ENCODE peak calls at places on chromosomes 1 and 21, in eight cellular contexts. One of them, this sample, is unnamed.

GRCh38 chr1:17531682-17532487 is 7.6 kb upstream of the ARHGEF10L start:
- DNase-seq in chondrocyte: no peak
- DNase-seq in osteoblast: peak; percentile 66
- DNase-seq in BJ: no peak
- DNase-seq in osteocyte: no peak
- DNase-seq in B cell: no peak
- DNase-seq in activated B cell treated with CpG ODN at 0.5 μM for 24 hours: no peak
- DNase-seq in body of pancreas: peak; percentile 66
- DNase-seq in this sample: no peak

GRCh38 chr21:26776320-26777021 is 68.7 kb downstream of the ADAMTS1 start:
- DNase-seq in chondrocyte: no peak
- DNase-seq in osteoblast: no peak
- DNase-seq in BJ: peak; percentile 46
- DNase-seq in osteocyte: no peak
- DNase-seq in B cell: no peak
- DNase-seq in activated B cell treated with CpG ODN at 0.5 μM for 24 hours: no peak
- DNase-seq in body of pancreas: no peak
- DNase-seq in this sample: no peak

GRCh38 chr21:25054689-25055088 is 552.6 kb downstream of the MRPL39 start:
- DNase-seq in chondrocyte: no peak
- DNase-seq in osteoblast: no peak
- DNase-seq in BJ: no peak
- DNase-seq in osteocyte: no peak
- DNase-seq in B cell: no peak
- DNase-seq in activated B cell treated with CpG ODN at 0.5 μM for 24 hours: no peak
- DNase-seq in body of pancreas: no peak
- DNase-seq in this sample: no peak

GRCh38 chr1:233656700-233657099 is 42.8 kb downstream of the KCNK1 start:
- DNase-seq in chondrocyte: no peak
- DNase-seq in osteoblast: no peak
- DNase-seq in BJ: no peak
- DNase-seq in osteocyte: no peak
- DNase-seq in B cell: no peak
- DNase-seq in activated B cell treated with CpG ODN at 0.5 μM for 24 hours: no peak
- DNase-seq in body of pancreas: no peak
- DNase-seq in this sample: no peak

GRCh38 chr1:3391711-3392110 is 62.8 kb upstream of the ARHGEF16 start:
- DNase-seq in chondrocyte: no peak
- DNase-seq in osteoblast: no peak
- DNase-seq in BJ: no peak
- DNase-seq in osteocyte: no peak
- DNase-seq in B cell: no peak
- DNase-seq in activated B cell treated with CpG ODN at 0.5 μM for 24 hours: no peak
- DNase-seq in body of pancreas: no peak
- DNase-seq in this sample: no peak

GRCh38 chr1:217205578-217205977 is 425.3 kb downstream of the GPATCH2 start:
- DNase-seq in chondrocyte: no peak
- DNase-seq in osteoblast: no peak
- DNase-seq in BJ: no peak
- DNase-seq in osteocyte: no peak
- DNase-seq in B cell: no peak
- DNase-seq in activated B cell treated with CpG ODN at 0.5 μM for 24 hours: no peak
- DNase-seq in body of pancreas: no peak
- DNase-seq in this sample: no peak

GRCh38 chr1:89104147-89104546 is 21.8 kb downstream of the GBP2 start:
- DNase-seq in chondrocyte: no peak
- DNase-seq in osteoblast: no peak
- DNase-seq in BJ: no peak
- DNase-seq in osteocyte: no peak
- DNase-seq in B cell: no peak
- DNase-seq in activated B cell treated with CpG ODN at 0.5 μM for 24 hours: no peak
- DNase-seq in body of pancreas: no peak
- DNase-seq in this sample: no peak

GRCh38 chr21:46111857-46112730 is 14.2 kb downstream of the COL6A2 start:
- DNase-seq in chondrocyte: peak; percentile 94
- DNase-seq in osteoblast: peak; percentile 80
- DNase-seq in BJ: no peak
- DNase-seq in osteocyte: peak; percentile 84
- DNase-seq in B cell: no peak
- DNase-seq in activated B cell treated with CpG ODN at 0.5 μM for 24 hours: peak; percentile 7
- DNase-seq in body of pancreas: peak; percentile 9
- DNase-seq in this sample: no peak

GRCh38 chr1:67390041-67390887 is 39.9 kb downstream of the SERBP1 start:
- DNase-seq in chondrocyte: no peak
- DNase-seq in osteoblast: peak; percentile 76
- DNase-seq in BJ: no peak
- DNase-seq in osteocyte: no peak
- DNase-seq in B cell: no peak
- DNase-seq in activated B cell treated with CpG ODN at 0.5 μM for 24 hours: no peak
- DNase-seq in body of pancreas: no peak
- DNase-seq in this sample: peak; percentile 42

GRCh38 chr1:228141871-228142615 is 2.0 kb downstream of the GUK1 start:
- DNase-seq in chondrocyte: peak; percentile 88
- DNase-seq in osteoblast: no peak
- DNase-seq in BJ: no peak
- DNase-seq in osteocyte: no peak
- DNase-seq in B cell: peak; percentile 11
- DNase-seq in activated B cell treated with CpG ODN at 0.5 μM for 24 hours: no peak
- DNase-seq in body of pancreas: no peak
- DNase-seq in this sample: no peak

GRCh38 chr21:38740131-38740530 is 65.6 kb upstream of the ETS2 start:
- DNase-seq in chondrocyte: no peak
- DNase-seq in osteoblast: no peak
- DNase-seq in BJ: no peak
- DNase-seq in osteocyte: no peak
- DNase-seq in B cell: no peak
- DNase-seq in activated B cell treated with CpG ODN at 0.5 μM for 24 hours: no peak
- DNase-seq in body of pancreas: no peak
- DNase-seq in this sample: no peak

GRCh38 chr1:16072616-16073484 is 601 bp downstream of the FAM131C start:
- DNase-seq in chondrocyte: no peak
- DNase-seq in osteoblast: peak; percentile 81
- DNase-seq in BJ: no peak
- DNase-seq in osteocyte: no peak
- DNase-seq in B cell: no peak
- DNase-seq in activated B cell treated with CpG ODN at 0.5 μM for 24 hours: no peak
- DNase-seq in body of pancreas: no peak
- DNase-seq in this sample: no peak

GRCh38 chr1:205387845-205388244 is 31.1 kb upstream of the KLHDC8A start:
- DNase-seq in chondrocyte: no peak
- DNase-seq in osteoblast: no peak
- DNase-seq in BJ: no peak
- DNase-seq in osteocyte: no peak
- DNase-seq in B cell: no peak
- DNase-seq in activated B cell treated with CpG ODN at 0.5 μM for 24 hours: no peak
- DNase-seq in body of pancreas: no peak
- DNase-seq in this sample: no peak

GRCh38 chr21:17527240-17527639 is 14.4 kb downstream of the CXADR start:
- DNase-seq in chondrocyte: no peak
- DNase-seq in osteoblast: peak; percentile 35
- DNase-seq in BJ: no peak
- DNase-seq in osteocyte: no peak
- DNase-seq in B cell: no peak
- DNase-seq in activated B cell treated with CpG ODN at 0.5 μM for 24 hours: no peak
- DNase-seq in body of pancreas: no peak
- DNase-seq in this sample: no peak

GRCh38 chr1:21857142-21857839 is 45.2 kb downstream of the LDLRAD2 start:
- DNase-seq in chondrocyte: no peak
- DNase-seq in osteoblast: peak; percentile 95
- DNase-seq in BJ: no peak
- DNase-seq in osteocyte: no peak
- DNase-seq in B cell: no peak
- DNase-seq in activated B cell treated with CpG ODN at 0.5 μM for 24 hours: no peak
- DNase-seq in body of pancreas: no peak
- DNase-seq in this sample: peak; percentile 35

GRCh38 chr21:44356636-44357035 is 3.2 kb downstream of the TRPM2 start:
- DNase-seq in chondrocyte: no peak
- DNase-seq in osteoblast: peak; percentile 41
- DNase-seq in BJ: no peak
- DNase-seq in osteocyte: no peak
- DNase-seq in B cell: no peak
- DNase-seq in activated B cell treated with CpG ODN at 0.5 μM for 24 hours: no peak
- DNase-seq in body of pancreas: no peak
- DNase-seq in this sample: no peak

GRCh38 chr1:31111290-31111951 is 45.9 kb upstream of the PUM1 start:
- DNase-seq in chondrocyte: no peak
- DNase-seq in osteoblast: no peak
- DNase-seq in BJ: no peak
- DNase-seq in osteocyte: no peak
- DNase-seq in B cell: no peak
- DNase-seq in activated B cell treated with CpG ODN at 0.5 μM for 24 hours: no peak
- DNase-seq in body of pancreas: peak; percentile 45
- DNase-seq in this sample: peak; percentile 51

GRCh38 chr21:37155216-37155615 is 82.2 kb downstream of the TTC3 start:
- DNase-seq in chondrocyte: no peak
- DNase-seq in osteoblast: no peak
- DNase-seq in BJ: peak; percentile 63
- DNase-seq in osteocyte: no peak
- DNase-seq in B cell: no peak
- DNase-seq in activated B cell treated with CpG ODN at 0.5 μM for 24 hours: no peak
- DNase-seq in body of pancreas: no peak
- DNase-seq in this sample: peak; percentile 83

GRCh38 chr1:94106716-94107115 is 14.2 kb downstream of the ABCA4 start:
- DNase-seq in chondrocyte: no peak
- DNase-seq in osteoblast: no peak
- DNase-seq in BJ: no peak
- DNase-seq in osteocyte: no peak
- DNase-seq in B cell: no peak
- DNase-seq in activated B cell treated with CpG ODN at 0.5 μM for 24 hours: no peak
- DNase-seq in body of pancreas: no peak
- DNase-seq in this sample: no peak

GRCh38 chr1:26853600-26853999 is 9.3 kb upstream of the SFN start:
- DNase-seq in chondrocyte: no peak
- DNase-seq in osteoblast: no peak
- DNase-seq in BJ: no peak
- DNase-seq in osteocyte: no peak
- DNase-seq in B cell: no peak
- DNase-seq in activated B cell treated with CpG ODN at 0.5 μM for 24 hours: no peak
- DNase-seq in body of pancreas: no peak
- DNase-seq in this sample: no peak

GRCh38 chr1:71231751-71232150 is 150.9 kb upstream of the ZRANB2 start:
- DNase-seq in chondrocyte: no peak
- DNase-seq in osteoblast: no peak
- DNase-seq in BJ: no peak
- DNase-seq in osteocyte: no peak
- DNase-seq in B cell: no peak
- DNase-seq in activated B cell treated with CpG ODN at 0.5 μM for 24 hours: no peak
- DNase-seq in body of pancreas: no peak
- DNase-seq in this sample: no peak

GRCh38 chr1:36653850-36654249 is 171.1 kb upstream of the CSF3R start:
- DNase-seq in chondrocyte: no peak
- DNase-seq in osteoblast: no peak
- DNase-seq in BJ: no peak
- DNase-seq in osteocyte: no peak
- DNase-seq in B cell: no peak
- DNase-seq in activated B cell treated with CpG ODN at 0.5 μM for 24 hours: no peak
- DNase-seq in body of pancreas: no peak
- DNase-seq in this sample: no peak

DNA sequence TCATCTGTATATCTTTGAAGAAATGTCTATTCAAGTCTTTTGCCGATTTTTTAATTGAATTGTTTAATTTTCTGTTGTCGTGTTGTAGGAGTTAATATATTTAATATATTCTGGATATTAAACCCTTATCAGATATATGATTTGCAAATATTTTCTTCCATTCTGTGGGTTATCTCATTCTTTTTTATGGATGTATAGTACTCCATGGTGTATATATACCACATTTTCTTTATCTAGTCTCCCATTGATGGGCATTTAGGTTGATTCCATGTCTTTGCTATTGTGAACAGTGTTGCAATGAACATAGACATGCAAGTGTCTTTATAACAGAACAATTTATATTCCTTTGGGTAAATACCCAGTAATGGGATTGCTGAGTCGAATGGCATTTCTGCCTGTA is 100.3 kb upstream of the DMRTA2 start:
- DNase-seq in chondrocyte: no peak
- DNase-seq in osteoblast: no peak
- DNase-seq in BJ: no peak
- DNase-seq in osteocyte: no peak
- DNase-seq in B cell: no peak
- DNase-seq in activated B cell treated with CpG ODN at 0.5 μM for 24 hours: no peak
- DNase-seq in body of pancreas: no peak
- DNase-seq in this sample: no peak
- TF ChIP-seq CTCF in chondrocyte: no peak
- TF ChIP-seq CTCF in osteoblast: no peak
- TF ChIP-seq CTCF in BJ: no peak
- TF ChIP-seq CTCF in osteocyte: no peak
- TF ChIP-seq CTCF in B cell: no peak
- TF ChIP-seq CTCF in activated B cell treated with CpG ODN at 0.5 μM for 24 hours: no peak
- TF ChIP-seq CTCF in body of pancreas: no peak
- TF ChIP-seq CTCF in this sample: no peak

GRCh38 chr21:29298348-29299045 is at the start of gene BACH1:
- DNase-seq in chondrocyte: peak; percentile 98
- DNase-seq in osteoblast: peak; percentile 99
- DNase-seq in BJ: no peak
- DNase-seq in osteocyte: peak; percentile 97
- DNase-seq in B cell: peak; percentile 86
- DNase-seq in activated B cell treated with CpG ODN at 0.5 μM for 24 hours: peak; percentile 86
- DNase-seq in body of pancreas: peak; percentile 92
- DNase-seq in this sample: peak; percentile 67
- TF ChIP-seq CTCF in chondrocyte: peak; percentile 75
- TF ChIP-seq CTCF in osteoblast: peak; percentile 27
- TF ChIP-seq CTCF in BJ: peak; percentile 7
- TF ChIP-seq CTCF in osteocyte: peak; percentile 68
- TF ChIP-seq CTCF in B cell: peak; percentile 46
- TF ChIP-seq CTCF in activated B cell treated with CpG ODN at 0.5 μM for 24 hours: no peak
- TF ChIP-seq CTCF in body of pancreas: peak; percentile 32
- TF ChIP-seq CTCF in this sample: peak; percentile 10

GRCh38 chr1:156489166-156489934 is 11.2 kb downstream of the MEF2D start:
- DNase-seq in chondrocyte: no peak
- DNase-seq in osteoblast: peak; percentile 78
- DNase-seq in BJ: no peak
- DNase-seq in osteocyte: no peak
- DNase-seq in B cell: no peak
- DNase-seq in activated B cell treated with CpG ODN at 0.5 μM for 24 hours: no peak
- DNase-seq in body of pancreas: no peak
- DNase-seq in this sample: no peak
- TF ChIP-seq CTCF in chondrocyte: peak; percentile 42
- TF ChIP-seq CTCF in osteoblast: no peak
- TF ChIP-seq CTCF in BJ: peak; percentile 38
- TF ChIP-seq CTCF in osteocyte: no peak
- TF ChIP-seq CTCF in B cell: no peak
- TF ChIP-seq CTCF in activated B cell treated with CpG ODN at 0.5 μM for 24 hours: no peak
- TF ChIP-seq CTCF in body of pancreas: no peak
- TF ChIP-seq CTCF in this sample: peak; percentile 4

DNA sequence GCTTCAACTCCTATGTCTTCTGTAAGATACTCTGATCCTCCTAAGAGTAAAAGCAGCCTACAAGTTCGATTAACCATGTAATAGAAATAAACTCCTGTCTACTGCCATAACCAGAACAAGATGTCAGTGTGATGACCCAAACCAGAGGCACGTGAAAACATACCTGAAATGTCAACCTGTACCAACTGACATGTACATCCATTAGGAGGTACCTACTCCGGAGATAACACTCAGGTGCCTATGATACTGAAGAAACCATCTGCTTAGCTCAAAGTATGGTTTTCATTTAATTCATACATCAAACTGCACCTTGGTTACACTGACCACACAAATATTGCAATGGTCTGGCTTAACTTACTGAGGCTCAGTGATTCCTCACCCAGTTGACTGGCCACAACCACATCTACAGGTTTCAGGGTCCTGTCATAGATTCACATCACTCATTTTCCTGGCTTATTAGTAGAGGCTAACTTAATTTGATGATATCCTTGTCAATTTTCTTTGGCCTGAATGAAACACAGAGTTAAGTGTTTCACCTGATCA is 4.4 kb downstream of the ITPKB start:
- DNase-seq in chondrocyte: no peak
- DNase-seq in osteoblast: no peak
- DNase-seq in BJ: no peak
- DNase-seq in osteocyte: no peak
- DNase-seq in B cell: no peak
- DNase-seq in activated B cell treated with CpG ODN at 0.5 μM for 24 hours: no peak
- DNase-seq in body of pancreas: no peak
- DNase-seq in this sample: no peak
- TF ChIP-seq CTCF in chondrocyte: no peak
- TF ChIP-seq CTCF in osteoblast: no peak
- TF ChIP-seq CTCF in BJ: no peak
- TF ChIP-seq CTCF in osteocyte: no peak
- TF ChIP-seq CTCF in B cell: no peak
- TF ChIP-seq CTCF in activated B cell treated with CpG ODN at 0.5 μM for 24 hours: no peak
- TF ChIP-seq CTCF in body of pancreas: no peak
- TF ChIP-seq CTCF in this sample: no peak